ENCODE peak calls at places on chromosomes 16 and 17, in nine cellular contexts. E is CD8-positive, alpha-beta T cell; A is WERI-Rb-1; F is brain microvascular endothelial cell; U is IMR-90; T is AG09309; P is H1; L is cardiac fibroblast; W is heart left ventricle. H is an unnamed sample.

GRCh38 chr17:14310101-14310500 is 9.2 kb downstream of the HS3ST3B1 start:
- DNase-seq in P (no peak), F (no peak), U (no peak), A (peak), T (no peak), L (no peak), W (no peak), E (peak), H (no peak)

GRCh38 chr16:58678716-58679115 is 5.9 kb downstream of the SLC38A7 start:
- DNase-seq in A (no peak), F (no peak), E (no peak), W (peak), T (no peak), P (no peak), L (peak), U (no peak), H (no peak)

GRCh38 chr17:33521784-33522183 is 228.7 kb upstream of the ASIC2 start:
- DNase-seq in E (no peak), U (no peak), T (no peak), L (no peak), P (no peak), A (peak), F (no peak), W (no peak), H (no peak)

GRCh38 chr17:67116045-67116575 is 71.8 kb downstream of the CACNG1 start:
- DNase-seq in P (no peak), T (no peak), F (no peak), L (no peak), A (no peak), W (no peak), E (no peak), U (no peak), H (no peak)

GRCh38 chr17:65177901-65178300 is 40.7 kb downstream of the RGS9 start:
- DNase-seq in W (no peak), U (peak), L (peak), A (no peak), T (no peak), E (no peak), F (peak), P (no peak), H (no peak)

GRCh38 chr17:15348030-15348429 is 6.6 kb upstream of the TEKT3 start:
- DNase-seq in A (no peak), U (peak), T (no peak), F (no peak), W (no peak), L (no peak), E (no peak), P (no peak), H (no peak)

GRCh38 chr16:57045694-57046381 is 46.5 kb upstream of the CPNE2 start:
- DNase-seq in E (peak), F (peak), W (peak), L (peak), U (peak), T (no peak), A (peak), P (no peak), H (no peak)

GRCh38 chr16:56931253-56931768 is 631 bp upstream of the HERPUD1 start:
- DNase-seq in U (no peak), E (no peak), F (no peak), L (no peak), P (no peak), A (no peak), T (no peak), W (no peak), H (no peak)

GRCh38 chr16:54930034-54930938 is at the start of gene IRX5:
- DNase-seq in F (peak), A (peak), L (peak), E (no peak), P (peak), T (peak), U (peak), W (peak), H (peak)

GRCh38 chr17:69012895-69013805 is 47.6 kb downstream of the ABCA9 start:
- DNase-seq in L (peak), T (peak), E (no peak), F (peak), W (no peak), U (peak), P (no peak), A (no peak), H (no peak)

GRCh38 chr16:4884209-4884608 is 36.9 kb downstream of the UBN1 start:
- DNase-seq in W (no peak), P (no peak), A (no peak), U (no peak), F (no peak), E (no peak), L (no peak), T (no peak), H (no peak)

GRCh38 chr16:89709716-89710480 is 8.4 kb upstream of the SPATA2L start:
- DNase-seq in W (no peak), L (no peak), F (no peak), E (no peak), A (no peak), U (no peak), T (no peak), P (no peak), H (no peak)

GRCh38 chr17:32970281-32970680 is 21.4 kb upstream of the SPACA3 start:
- DNase-seq in A (no peak), T (peak), L (peak), E (no peak), W (no peak), F (no peak), U (no peak), P (no peak), H (no peak)

GRCh38 chr16:1448536-1449116 is 4.3 kb upstream of the CCDC154 start:
- DNase-seq in P (no peak), E (no peak), F (no peak), A (no peak), W (no peak), U (no peak), T (no peak), L (no peak), H (no peak)

GRCh38 chr16:1450841-1451240 is 6.5 kb upstream of the CCDC154 start:
- DNase-seq in T (no peak), A (no peak), P (no peak), L (no peak), E (no peak), U (no peak), F (no peak), W (no peak), H (no peak)

GRCh38 chr16:1451702-1452392 is 7.5 kb upstream of the CCDC154 start:
- DNase-seq in P (no peak), E (no peak), U (no peak), W (no peak), A (no peak), T (no peak), L (no peak), F (no peak), H (no peak)

GRCh38 chr16:1449201-1449788 is 4.9 kb upstream of the CCDC154 start:
- DNase-seq in W (no peak), T (no peak), F (no peak), E (no peak), A (no peak), P (no peak), L (no peak), U (no peak), H (no peak)

DNA sequence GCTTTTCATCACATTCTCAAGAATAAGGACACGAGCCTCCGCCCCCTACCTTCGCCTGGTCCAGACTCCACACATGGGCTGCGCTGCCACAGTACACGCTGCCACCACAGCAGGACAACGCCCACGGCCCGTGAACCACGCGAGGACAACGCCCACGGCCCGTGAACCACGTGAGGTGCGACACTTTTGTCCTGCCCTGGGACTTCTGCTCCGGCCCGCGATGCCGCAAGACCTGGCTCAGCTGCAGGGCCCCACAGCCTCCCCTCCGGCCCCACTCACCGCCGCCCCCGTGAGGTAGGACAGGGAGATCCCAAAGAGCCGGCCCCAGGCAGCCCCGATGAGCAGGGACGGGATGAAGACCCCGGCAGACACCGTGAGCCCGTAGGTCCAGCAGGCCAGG is 5.9 kb upstream of the CCDC154 start:
- DNase-seq in U (no peak), F (no peak), E (no peak), P (no peak), L (no peak), T (no peak), A (no peak), W (no peak), H (no peak)
- TF ChIP-seq CTCF in U (no peak), F (no peak), E (no peak), P (peak), L (no peak), T (no peak), A (peak), W (no peak), H (no peak)

GRCh38 chr16:3358884-3359283 is 3.2 kb downstream of the OR2C1 start:
- DNase-seq in T (no peak), W (no peak), U (no peak), P (no peak), L (peak), A (no peak), E (no peak), F (no peak), H (no peak)

GRCh38 chr16:3356118-3356517 is 429 bp downstream of the OR2C1 start:
- DNase-seq in L (no peak), T (no peak), P (no peak), F (no peak), E (no peak), A (no peak), U (no peak), W (no peak), H (no peak)

DNA sequence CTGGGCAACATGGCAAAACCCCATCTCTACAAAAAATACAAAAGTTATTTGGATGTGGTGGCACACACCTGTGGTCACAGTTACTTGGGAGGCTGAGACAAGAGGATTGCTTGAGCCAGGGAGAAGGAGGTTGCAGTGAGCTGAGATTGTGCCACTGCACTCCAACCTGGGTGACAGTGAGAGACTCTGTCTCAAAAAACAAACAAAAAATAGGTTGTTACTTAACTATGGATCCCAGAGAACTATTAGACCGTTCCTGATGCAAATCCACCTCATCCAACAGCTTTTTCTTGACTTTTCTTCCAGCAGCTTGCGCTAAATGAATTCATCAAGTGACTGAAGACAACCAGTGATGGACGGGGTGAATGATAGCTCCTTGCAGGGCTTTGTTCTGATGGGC is at the start of gene OR2C1:
- DNase-seq in P (no peak), L (no peak), A (no peak), U (no peak), E (no peak), W (no peak), F (no peak), T (no peak), H (no peak)
- H3K4me3 ChIP-seq in P (no peak), L (no peak), A (no peak), U (no peak), E (no peak), W (no peak), F (no peak), T (no peak), H (no peak)

DNA sequence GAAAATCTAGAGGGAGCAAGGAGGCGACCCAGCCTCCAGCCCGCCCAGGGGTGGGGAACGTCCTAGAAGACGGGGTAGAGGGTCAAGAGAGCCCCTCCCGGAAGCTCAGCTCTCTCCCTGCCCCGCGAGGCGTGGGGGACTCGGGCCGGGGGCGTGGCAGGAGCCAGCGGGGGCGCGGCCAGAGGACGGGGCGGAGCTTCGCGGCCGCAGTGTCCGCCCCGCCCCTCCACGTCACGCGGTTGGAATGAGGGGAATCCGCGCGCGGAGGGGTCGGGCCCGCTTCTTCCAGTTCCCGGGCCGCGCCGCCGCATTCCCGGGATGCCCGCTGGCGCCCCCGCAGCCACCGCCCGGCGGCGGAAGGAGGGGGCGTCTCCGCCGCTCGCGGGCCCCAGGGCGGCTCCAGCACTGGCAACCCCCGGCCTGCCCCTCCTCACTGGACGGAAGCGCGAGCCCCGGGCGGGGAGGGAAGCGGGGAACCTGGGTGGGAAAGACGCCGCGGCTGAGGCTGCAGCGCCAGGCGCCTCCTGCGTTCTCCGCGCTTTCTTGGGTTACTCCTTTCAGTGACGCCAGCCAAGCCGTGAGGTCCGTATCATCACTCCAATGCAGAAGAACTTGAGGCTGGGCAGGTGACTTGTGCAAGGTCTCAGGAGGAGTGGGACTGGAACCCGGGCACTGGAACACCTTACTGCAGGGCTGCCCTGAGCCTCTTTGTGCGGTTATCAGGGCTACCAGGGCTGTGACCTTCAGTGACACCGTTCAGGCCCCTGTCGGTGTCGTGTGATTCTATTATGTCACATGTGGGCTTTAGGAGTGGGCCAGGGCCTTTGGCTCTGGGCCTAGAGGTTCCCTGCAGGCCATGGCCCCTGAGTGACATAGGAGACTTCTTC is 4.3 kb downstream of the MYO1C start:
- DNase-seq in P (no peak), T (peak), U (peak), W (peak), F (peak), E (peak), A (no peak), L (peak), H (no peak)
- TF ChIP-seq CTCF in P (no peak), T (no peak), U (no peak), W (peak), F (peak), E (no peak), A (no peak), L (no peak), H (no peak)

GRCh38 chr17:18070861-18071340 is 16.8 kb upstream of the DRG2 start:
- DNase-seq in L (peak), E (no peak), F (peak), A (peak), U (peak), T (no peak), W (no peak), P (no peak), H (no peak)
- H3K4me3 ChIP-seq in L (no peak), E (no peak), F (peak), A (peak), U (peak), T (no peak), W (peak), P (no peak), H (peak)

DNA sequence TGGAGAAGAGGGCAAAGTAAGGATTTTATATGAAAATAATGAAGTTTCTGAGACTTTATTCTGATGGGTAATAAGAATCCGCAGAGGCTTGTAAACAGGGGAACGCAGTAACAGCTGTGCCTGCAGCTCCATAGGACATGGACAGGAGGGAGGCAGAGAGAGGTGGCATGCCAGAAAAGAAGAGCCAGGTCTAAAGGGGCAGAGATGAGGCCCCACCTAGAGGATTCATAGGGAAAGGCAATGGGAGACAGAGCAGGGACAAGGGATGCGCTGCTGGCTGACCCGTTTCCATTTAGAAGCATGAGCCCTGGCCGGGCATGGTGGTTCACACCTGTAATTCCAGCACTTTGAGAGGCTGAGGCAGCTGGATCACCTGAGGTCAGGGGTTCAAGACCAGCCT is 340.3 kb upstream of the CDH5 start:
- DNase-seq in L (peak), U (no peak), W (no peak), P (peak), A (peak), T (no peak), F (peak), E (no peak), H (no peak)
- TF ChIP-seq CTCF in L (peak), U (peak), W (peak), P (peak), A (peak), T (peak), F (peak), E (no peak), H (peak)